ENCODE peak calls at places on chromosomes 3 and 15, in eight cellular contexts. One of them, this sample, is unnamed.

GRCh38 chr15:25860885-25861866 is 2.0 kb downstream of the ATP10A start:
- DNase-seq in endothelial cell: no peak
- DNase-seq in HepG2: no peak
- DNase-seq in omental fat pad: no peak
- DNase-seq in stomach: no peak
- DNase-seq in fibroblast of the aortic adventitia: peak
- DNase-seq in pancreas: no peak
- DNase-seq in esophagus squamous epithelium: no peak
- DNase-seq in this sample: no peak

GRCh38 chr15:48939686-48940085 is 24.0 kb downstream of the SHC4 start:
- DNase-seq in endothelial cell: no peak
- DNase-seq in HepG2: no peak
- DNase-seq in omental fat pad: no peak
- DNase-seq in stomach: no peak
- DNase-seq in fibroblast of the aortic adventitia: peak
- DNase-seq in pancreas: no peak
- DNase-seq in esophagus squamous epithelium: no peak
- DNase-seq in this sample: no peak

GRCh38 chr3:46558184-46559029 is 7.7 kb downstream of the LRRC2 start:
- DNase-seq in endothelial cell: peak
- DNase-seq in HepG2: peak
- DNase-seq in omental fat pad: peak
- DNase-seq in stomach: peak
- DNase-seq in fibroblast of the aortic adventitia: peak
- DNase-seq in pancreas: peak
- DNase-seq in esophagus squamous epithelium: no peak
- DNase-seq in this sample: peak

GRCh38 chr3:47612178-47612577 is 33.5 kb upstream of the CSPG5 start:
- DNase-seq in endothelial cell: no peak
- DNase-seq in HepG2: no peak
- DNase-seq in omental fat pad: no peak
- DNase-seq in stomach: no peak
- DNase-seq in fibroblast of the aortic adventitia: peak
- DNase-seq in pancreas: no peak
- DNase-seq in esophagus squamous epithelium: no peak
- DNase-seq in this sample: no peak

GRCh38 chr15:77538793-77539487 is 93.8 kb downstream of the LINGO1 start:
- DNase-seq in endothelial cell: no peak
- DNase-seq in HepG2: no peak
- DNase-seq in omental fat pad: no peak
- DNase-seq in stomach: peak
- DNase-seq in fibroblast of the aortic adventitia: no peak
- DNase-seq in pancreas: peak
- DNase-seq in esophagus squamous epithelium: no peak
- DNase-seq in this sample: no peak

GRCh38 chr15:94234300-94234699 is 2.9 kb downstream of the MCTP2 start:
- DNase-seq in endothelial cell: no peak
- DNase-seq in HepG2: no peak
- DNase-seq in omental fat pad: peak
- DNase-seq in stomach: no peak
- DNase-seq in fibroblast of the aortic adventitia: no peak
- DNase-seq in pancreas: no peak
- DNase-seq in esophagus squamous epithelium: no peak
- DNase-seq in this sample: no peak

GRCh38 chr3:26236991-26237682 is 385.4 kb upstream of the LRRC3B start:
- DNase-seq in endothelial cell: no peak
- DNase-seq in HepG2: no peak
- DNase-seq in omental fat pad: no peak
- DNase-seq in stomach: no peak
- DNase-seq in fibroblast of the aortic adventitia: no peak
- DNase-seq in pancreas: no peak
- DNase-seq in esophagus squamous epithelium: no peak
- DNase-seq in this sample: no peak

GRCh38 chr3:8757551-8758518 is 11.6 kb downstream of the OXTR start:
- DNase-seq in endothelial cell: no peak
- DNase-seq in HepG2: no peak
- DNase-seq in omental fat pad: no peak
- DNase-seq in stomach: no peak
- DNase-seq in fibroblast of the aortic adventitia: peak
- DNase-seq in pancreas: no peak
- DNase-seq in esophagus squamous epithelium: no peak
- DNase-seq in this sample: no peak

GRCh38 chr3:126343675-126344074 is 13.5 kb downstream of the KLF15 start:
- DNase-seq in endothelial cell: no peak
- DNase-seq in HepG2: no peak
- DNase-seq in omental fat pad: no peak
- DNase-seq in stomach: no peak
- DNase-seq in fibroblast of the aortic adventitia: no peak
- DNase-seq in pancreas: peak
- DNase-seq in esophagus squamous epithelium: no peak
- DNase-seq in this sample: peak

GRCh38 chr15:40933520-40933904 is 4.4 kb downstream of the DLL4 start:
- DNase-seq in endothelial cell: no peak
- DNase-seq in HepG2: no peak
- DNase-seq in omental fat pad: no peak
- DNase-seq in stomach: no peak
- DNase-seq in fibroblast of the aortic adventitia: no peak
- DNase-seq in pancreas: no peak
- DNase-seq in esophagus squamous epithelium: no peak
- DNase-seq in this sample: no peak

GRCh38 chr15:77409259-77410156 is 10.4 kb downstream of the PEAK1 start:
- DNase-seq in endothelial cell: no peak
- DNase-seq in HepG2: no peak
- DNase-seq in omental fat pad: no peak
- DNase-seq in stomach: no peak
- DNase-seq in fibroblast of the aortic adventitia: no peak
- DNase-seq in pancreas: no peak
- DNase-seq in esophagus squamous epithelium: no peak
- DNase-seq in this sample: no peak

GRCh38 chr15:82052751-82053150 is 6.9 kb upstream of the MEX3B start:
- DNase-seq in endothelial cell: no peak
- DNase-seq in HepG2: no peak
- DNase-seq in omental fat pad: no peak
- DNase-seq in stomach: no peak
- DNase-seq in fibroblast of the aortic adventitia: no peak
- DNase-seq in pancreas: no peak
- DNase-seq in esophagus squamous epithelium: no peak
- DNase-seq in this sample: no peak

GRCh38 chr3:14300721-14301377 is 101.6 kb upstream of the SLC6A6 start:
- DNase-seq in endothelial cell: no peak
- DNase-seq in HepG2: no peak
- DNase-seq in omental fat pad: no peak
- DNase-seq in stomach: no peak
- DNase-seq in fibroblast of the aortic adventitia: no peak
- DNase-seq in pancreas: no peak
- DNase-seq in esophagus squamous epithelium: no peak
- DNase-seq in this sample: no peak

GRCh38 chr3:141600331-141600730 is 113.5 kb downstream of the RASA2 start:
- DNase-seq in endothelial cell: no peak
- DNase-seq in HepG2: no peak
- DNase-seq in omental fat pad: no peak
- DNase-seq in stomach: no peak
- DNase-seq in fibroblast of the aortic adventitia: no peak
- DNase-seq in pancreas: no peak
- DNase-seq in esophagus squamous epithelium: no peak
- DNase-seq in this sample: no peak

GRCh38 chr15:48493084-48493762 is 152.3 kb downstream of the FBN1 start:
- DNase-seq in endothelial cell: no peak
- DNase-seq in HepG2: no peak
- DNase-seq in omental fat pad: no peak
- DNase-seq in stomach: no peak
- DNase-seq in fibroblast of the aortic adventitia: peak
- DNase-seq in pancreas: no peak
- DNase-seq in esophagus squamous epithelium: no peak
- DNase-seq in this sample: no peak

GRCh38 chr3:45986303-45986982 is 9.2 kb downstream of the FYCO1 start:
- DNase-seq in endothelial cell: no peak
- DNase-seq in HepG2: peak
- DNase-seq in omental fat pad: no peak
- DNase-seq in stomach: peak
- DNase-seq in fibroblast of the aortic adventitia: peak
- DNase-seq in pancreas: no peak
- DNase-seq in esophagus squamous epithelium: no peak
- DNase-seq in this sample: no peak

GRCh38 chr3:142888484-142889262 is at the start of gene PCOLCE2:
- DNase-seq in endothelial cell: peak
- DNase-seq in HepG2: no peak
- DNase-seq in omental fat pad: no peak
- DNase-seq in stomach: no peak
- DNase-seq in fibroblast of the aortic adventitia: peak
- DNase-seq in pancreas: peak
- DNase-seq in esophagus squamous epithelium: no peak
- DNase-seq in this sample: peak

GRCh38 chr3:148540266-148540665 is 157.4 kb upstream of the AGTR1 start:
- DNase-seq in endothelial cell: no peak
- DNase-seq in HepG2: no peak
- DNase-seq in omental fat pad: no peak
- DNase-seq in stomach: no peak
- DNase-seq in fibroblast of the aortic adventitia: no peak
- DNase-seq in pancreas: no peak
- DNase-seq in esophagus squamous epithelium: no peak
- DNase-seq in this sample: no peak

GRCh38 chr3:189276481-189277190 is 104.9 kb downstream of the TPRG1 start:
- DNase-seq in endothelial cell: no peak
- DNase-seq in HepG2: no peak
- DNase-seq in omental fat pad: no peak
- DNase-seq in stomach: no peak
- DNase-seq in fibroblast of the aortic adventitia: peak
- DNase-seq in pancreas: no peak
- DNase-seq in esophagus squamous epithelium: no peak
- DNase-seq in this sample: no peak

GRCh38 chr15:40392986-40393948 is 10.7 kb downstream of the KNSTRN start:
- DNase-seq in endothelial cell: no peak
- DNase-seq in HepG2: no peak
- DNase-seq in omental fat pad: no peak
- DNase-seq in stomach: no peak
- DNase-seq in fibroblast of the aortic adventitia: peak
- DNase-seq in pancreas: no peak
- DNase-seq in esophagus squamous epithelium: no peak
- DNase-seq in this sample: no peak

GRCh38 chr15:96220657-96221056 is 109.8 kb upstream of the NR2F2 start:
- DNase-seq in endothelial cell: no peak
- DNase-seq in HepG2: no peak
- DNase-seq in omental fat pad: no peak
- DNase-seq in stomach: no peak
- DNase-seq in fibroblast of the aortic adventitia: no peak
- DNase-seq in pancreas: no peak
- DNase-seq in esophagus squamous epithelium: no peak
- DNase-seq in this sample: no peak

GRCh38 chr3:59573911-59574310 is 524.1 kb upstream of the CFAP20DC start:
- DNase-seq in endothelial cell: no peak
- DNase-seq in HepG2: no peak
- DNase-seq in omental fat pad: peak
- DNase-seq in stomach: no peak
- DNase-seq in fibroblast of the aortic adventitia: peak
- DNase-seq in pancreas: no peak
- DNase-seq in esophagus squamous epithelium: no peak
- DNase-seq in this sample: no peak
- TF ChIP-seq CTCF in endothelial cell: no peak
- TF ChIP-seq CTCF in HepG2: no peak
- TF ChIP-seq CTCF in omental fat pad: no peak
- TF ChIP-seq CTCF in stomach: no peak
- TF ChIP-seq CTCF in fibroblast of the aortic adventitia: no peak
- TF ChIP-seq CTCF in pancreas: no peak
- TF ChIP-seq CTCF in esophagus squamous epithelium: no peak
- TF ChIP-seq CTCF in this sample: no peak

GRCh38 chr3:55897573-55898224 is 410.6 kb upstream of the WNT5A start:
- DNase-seq in endothelial cell: peak
- DNase-seq in HepG2: no peak
- DNase-seq in omental fat pad: no peak
- DNase-seq in stomach: no peak
- DNase-seq in fibroblast of the aortic adventitia: no peak
- DNase-seq in pancreas: no peak
- DNase-seq in esophagus squamous epithelium: no peak
- DNase-seq in this sample: no peak
- TF ChIP-seq CTCF in endothelial cell: no peak
- TF ChIP-seq CTCF in HepG2: no peak
- TF ChIP-seq CTCF in omental fat pad: no peak
- TF ChIP-seq CTCF in stomach: no peak
- TF ChIP-seq CTCF in fibroblast of the aortic adventitia: no peak
- TF ChIP-seq CTCF in pancreas: no peak
- TF ChIP-seq CTCF in esophagus squamous epithelium: peak
- TF ChIP-seq CTCF in this sample: peak

DNA sequence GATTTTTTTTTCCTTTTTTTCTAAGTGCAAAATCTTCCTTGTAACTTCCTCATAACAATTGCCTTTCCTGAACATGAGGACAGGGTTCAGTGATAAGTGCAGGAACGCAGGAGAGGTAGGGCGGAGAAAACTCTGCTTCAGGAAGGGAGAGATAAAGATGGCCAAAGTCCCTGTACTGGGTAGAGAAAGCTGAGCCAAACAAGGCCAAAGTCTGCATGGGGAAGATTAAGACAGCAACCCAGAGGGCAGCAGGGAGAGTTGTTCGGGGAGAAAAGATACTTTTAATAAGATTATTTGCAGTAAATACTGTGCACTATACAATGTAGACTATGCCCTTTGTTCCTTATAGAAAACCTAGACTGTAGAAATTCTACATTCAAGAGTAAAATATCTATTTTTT is 55.4 kb upstream of the LRRFIP2 start:
- DNase-seq in endothelial cell: no peak
- DNase-seq in HepG2: peak
- DNase-seq in omental fat pad: no peak
- DNase-seq in stomach: peak
- DNase-seq in fibroblast of the aortic adventitia: no peak
- DNase-seq in pancreas: no peak
- DNase-seq in esophagus squamous epithelium: no peak
- DNase-seq in this sample: no peak
- TF ChIP-seq CTCF in endothelial cell: no peak
- TF ChIP-seq CTCF in HepG2: peak
- TF ChIP-seq CTCF in omental fat pad: no peak
- TF ChIP-seq CTCF in stomach: no peak
- TF ChIP-seq CTCF in fibroblast of the aortic adventitia: no peak
- TF ChIP-seq CTCF in pancreas: no peak
- TF ChIP-seq CTCF in esophagus squamous epithelium: no peak
- TF ChIP-seq CTCF in this sample: no peak

GRCh38 chr3:155995525-155996370 is 124.6 kb upstream of the KCNAB1 start:
- DNase-seq in endothelial cell: no peak
- DNase-seq in HepG2: peak
- DNase-seq in omental fat pad: no peak
- DNase-seq in stomach: no peak
- DNase-seq in fibroblast of the aortic adventitia: peak
- DNase-seq in pancreas: no peak
- DNase-seq in esophagus squamous epithelium: no peak
- DNase-seq in this sample: no peak
- TF ChIP-seq CTCF in endothelial cell: peak
- TF ChIP-seq CTCF in HepG2: peak
- TF ChIP-seq CTCF in omental fat pad: no peak
- TF ChIP-seq CTCF in stomach: no peak
- TF ChIP-seq CTCF in fibroblast of the aortic adventitia: peak
- TF ChIP-seq CTCF in pancreas: peak
- TF ChIP-seq CTCF in esophagus squamous epithelium: peak
- TF ChIP-seq CTCF in this sample: peak